ENCODE peak calls at places on chromosome 19, in eight cellular contexts. D is left ventricle myocardium inferior, H is neuronal stem cell, F is neural progenitor cell, Y is stomach, Q is esophagus muscularis mucosa, K is heart right ventricle, A is pancreas. M is an unnamed sample.

GRCh38 chr19:51809787-51810186 is 14.8 kb downstream of the FPR3 start:
- DNase-seq in H (no peak), F (no peak), D (no peak), Y (no peak), A (no peak), K (peak), Q (no peak), M (no peak)

GRCh38 chr19:55811340-55811739 is 20.5 kb downstream of the NLRP11 start:
- DNase-seq in K (no peak), A (no peak), H (no peak), Y (no peak), D (no peak), Q (no peak), F (no peak), M (no peak)

GRCh38 chr19:20423381-20424207 is 142.0 kb downstream of the ZNF737 start:
- DNase-seq in A (peak), H (peak), D (peak), F (peak), Q (no peak), K (peak), Y (peak), M (no peak)

GRCh38 chr19:19578241-19578640 is 40.2 kb downstream of the CILP2 start:
- DNase-seq in H (no peak), A (no peak), Y (no peak), D (no peak), Q (no peak), F (no peak), K (no peak), M (no peak)

GRCh38 chr19:48490980-48491792 is 20.4 kb downstream of the LMTK3 start:
- DNase-seq in F (peak), A (peak), K (no peak), H (no peak), Q (no peak), Y (peak), D (no peak), M (peak)

GRCh38 chr19:55249841-55250240 is 9.0 kb downstream of the PPP6R1 start:
- DNase-seq in K (no peak), Y (no peak), F (no peak), H (no peak), Q (no peak), D (no peak), A (no peak), M (no peak)

GRCh38 chr19:51808333-51808986 is 13.5 kb downstream of the FPR3 start:
- DNase-seq in D (no peak), K (peak), A (no peak), F (no peak), Q (no peak), H (no peak), Y (no peak), M (peak)

GRCh38 chr19:21604941-21605548 is 99.6 kb downstream of the ZNF429 start:
- DNase-seq in F (no peak), H (no peak), Q (no peak), D (no peak), A (no peak), K (peak), Y (no peak), M (peak)

GRCh38 chr19:58409010-58409790 is 751 bp downstream of the ZNF584 start:
- DNase-seq in H (no peak), D (no peak), F (peak), A (peak), K (no peak), Y (no peak), Q (no peak), M (no peak)

GRCh38 chr19:35641515-35642151 is at the start of gene ETV2:
- DNase-seq in Q (no peak), H (no peak), A (no peak), D (no peak), K (peak), Y (peak), F (peak), M (no peak)

GRCh38 chr19:35037716-35038622 is 3.6 kb upstream of the HPN start:
- DNase-seq in F (no peak), K (no peak), Q (no peak), Y (no peak), D (no peak), H (no peak), A (no peak), M (no peak)

DNA sequence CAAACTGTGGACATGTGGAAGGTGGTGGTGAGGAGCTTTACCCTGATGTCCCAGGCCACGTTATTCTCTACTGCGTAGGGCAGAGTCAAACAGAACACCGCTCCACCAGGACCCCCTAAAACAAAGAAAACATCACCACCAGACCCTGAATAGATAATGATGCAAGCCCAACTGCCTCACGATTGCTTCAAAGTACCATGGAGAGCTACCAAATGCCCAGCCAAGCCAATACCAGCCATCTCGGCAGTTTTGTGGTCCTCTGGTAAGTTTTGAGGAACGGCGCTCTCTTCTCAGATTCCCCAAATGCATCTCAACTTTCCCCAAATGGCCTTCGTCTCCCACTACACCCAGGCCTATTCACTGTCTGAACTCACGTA is 5.6 kb downstream of the RANBP3 start:
- DNase-seq in Y (no peak), D (no peak), Q (no peak), A (no peak), F (no peak), K (no peak), H (no peak), M (no peak)
- H3K27ac ChIP-seq in Y (no peak), D (no peak), Q (no peak), A (no peak), F (no peak), K (no peak), H (no peak), M (no peak)

GRCh38 chr19:3517638-3518037 is 11.5 kb downstream of the FZR1 start:
- DNase-seq in K (no peak), F (no peak), Q (no peak), A (no peak), D (no peak), Y (no peak), H (no peak), M (no peak)
- H3K27ac ChIP-seq in K (no peak), F (no peak), Q (no peak), A (no peak), D (no peak), Y (no peak), H (no peak), M (peak)

DNA sequence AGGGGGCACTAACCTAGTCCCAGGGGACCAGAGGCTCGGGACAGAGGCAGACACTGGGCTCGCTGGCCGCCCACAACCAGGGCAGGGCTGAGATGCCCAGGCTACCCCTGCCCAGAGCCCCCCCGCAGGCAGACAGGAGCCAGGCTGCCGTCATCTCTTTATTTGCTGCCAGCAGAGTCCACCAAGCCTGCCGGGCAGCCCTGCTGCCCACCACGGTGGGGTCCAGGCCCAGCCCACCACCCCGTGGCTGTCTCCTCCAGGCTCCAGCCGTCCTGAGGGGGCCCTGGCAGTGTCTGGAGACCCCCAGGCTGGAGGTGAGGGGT is 5.0 kb downstream of the TEKTIP1 start:
- DNase-seq in F (no peak), Y (no peak), Q (no peak), D (no peak), A (no peak), K (no peak), H (no peak), M (no peak)
- H3K27ac ChIP-seq in F (no peak), Y (no peak), Q (no peak), D (no peak), A (no peak), K (no peak), H (no peak), M (peak)

DNA sequence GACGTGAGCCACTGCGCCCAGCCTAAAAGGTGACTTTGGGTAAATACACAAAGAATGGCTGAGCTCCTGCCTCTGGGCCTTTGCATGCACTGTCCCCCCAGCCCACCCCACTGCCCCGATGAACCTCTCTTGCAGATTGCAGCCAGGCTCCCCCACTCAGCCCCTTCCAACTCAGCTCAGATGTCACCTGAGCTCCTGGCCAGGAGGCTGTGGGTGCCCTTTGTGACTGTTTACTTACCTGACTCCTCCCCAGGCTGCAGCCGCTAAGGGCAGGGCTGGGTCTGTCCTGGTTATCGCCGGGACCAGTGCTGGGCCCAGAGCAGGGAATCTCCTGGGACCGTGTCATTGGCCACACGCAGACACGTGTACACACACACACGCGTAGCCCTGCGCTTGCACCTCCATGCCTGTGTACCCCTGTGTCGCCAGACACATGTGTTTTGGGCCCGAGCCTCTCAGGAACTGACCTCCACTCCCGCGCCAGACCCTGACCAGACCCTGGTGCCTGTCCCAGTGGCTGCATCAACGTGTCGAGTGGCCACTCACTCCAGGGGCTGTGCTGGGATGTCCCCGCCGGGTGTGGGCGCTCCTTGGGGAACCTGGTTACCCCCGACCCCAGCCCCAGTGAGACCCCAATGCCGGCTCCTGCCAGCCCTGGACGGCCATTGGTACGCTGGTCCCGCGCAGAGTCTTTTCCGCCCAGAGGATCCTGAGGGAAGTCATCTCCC is 18.7 kb downstream of the EFNA2 start:
- DNase-seq in Q (no peak), K (no peak), F (no peak), A (peak), D (no peak), Y (peak), H (no peak), M (no peak)
- H3K27ac ChIP-seq in Q (no peak), K (no peak), F (no peak), A (no peak), D (no peak), Y (no peak), H (no peak), M (no peak)

DNA sequence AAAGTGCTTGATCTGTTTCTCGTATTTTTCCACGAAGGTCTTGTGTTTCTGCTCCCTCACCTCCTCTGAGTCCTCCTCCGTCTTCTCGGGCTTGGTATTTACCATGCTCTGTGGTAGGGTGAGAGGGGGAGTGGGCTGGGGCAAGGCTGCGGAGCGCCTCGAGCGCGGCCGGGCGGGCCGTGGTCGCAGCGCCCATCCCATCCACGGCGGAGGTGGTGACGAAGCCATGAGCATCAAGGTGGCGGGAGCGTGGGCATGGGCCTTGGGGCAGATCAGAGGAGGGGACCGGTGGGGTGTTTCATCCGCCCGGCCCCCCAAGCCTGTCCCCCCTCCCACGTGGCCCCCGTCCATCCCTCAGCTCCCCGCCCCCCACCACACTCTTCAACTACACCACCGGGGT is 7.9 kb downstream of the CDC37 start:
- DNase-seq in Q (no peak), Y (no peak), K (no peak), D (no peak), A (no peak), F (no peak), H (no peak), M (no peak)
- H3K27ac ChIP-seq in Q (no peak), Y (no peak), K (no peak), D (no peak), A (no peak), F (no peak), H (no peak), M (no peak)

GRCh38 chr19:29247912-29248311 is 35.0 kb upstream of the UQCRFS1 start:
- DNase-seq in Q (no peak), H (no peak), K (no peak), F (no peak), D (no peak), A (no peak), Y (no peak), M (no peak)
- H3K27ac ChIP-seq in Q (no peak), H (no peak), K (no peak), F (no peak), D (no peak), A (no peak), Y (no peak), M (no peak)

GRCh38 chr19:13831560-13832056 is 36.4 kb downstream of the ZSWIM4 start:
- DNase-seq in K (no peak), H (no peak), F (no peak), A (no peak), Y (no peak), Q (no peak), D (no peak), M (no peak)
- H3K27ac ChIP-seq in K (no peak), H (no peak), F (no peak), A (no peak), Y (no peak), Q (peak), D (no peak), M (peak)

GRCh38 chr19:46347572-46347883 is 641 bp downstream of the PPP5C start:
- DNase-seq in Q (no peak), F (no peak), Y (no peak), D (no peak), K (no peak), H (no peak), A (no peak), M (no peak)
- H3K27ac ChIP-seq in Q (peak), F (no peak), Y (peak), D (peak), K (peak), H (no peak), A (no peak), M (peak)

DNA sequence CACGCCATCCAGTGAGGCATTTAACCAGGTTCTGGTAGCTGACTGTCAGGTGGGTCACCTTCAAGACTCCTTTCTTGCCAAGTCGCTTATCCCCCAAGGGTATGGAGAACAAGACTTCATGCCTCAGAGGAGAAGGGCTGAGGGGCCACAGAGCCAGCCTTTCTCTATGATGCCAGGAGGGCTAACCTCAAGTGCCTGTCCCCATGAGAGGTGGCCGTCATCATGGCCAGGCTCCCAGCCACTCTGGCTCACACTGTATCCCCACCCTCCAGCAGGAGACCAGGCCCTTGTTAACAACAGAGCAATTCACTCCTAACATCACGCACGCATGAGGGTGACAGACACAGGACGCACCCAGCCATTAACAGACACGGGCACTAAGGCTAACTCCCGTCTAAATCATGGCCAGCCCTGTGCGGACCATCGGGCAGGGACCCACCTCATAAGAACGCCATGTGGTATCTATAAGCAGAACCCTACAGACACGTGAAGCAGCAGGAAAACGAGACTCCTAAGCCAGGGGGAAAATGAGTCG is 38.6 kb upstream of the ISYNA1 start:
- DNase-seq in F (no peak), A (no peak), H (no peak), Q (no peak), D (no peak), K (no peak), Y (no peak), M (no peak)
- H3K27ac ChIP-seq in F (no peak), A (no peak), H (no peak), Q (no peak), D (peak), K (peak), Y (peak), M (peak)

GRCh38 chr19:45860359-45861259 is 2.3 kb downstream of the SYMPK start:
- DNase-seq in Y (no peak), K (no peak), D (no peak), F (no peak), Q (no peak), A (no peak), H (no peak), M (no peak)
- H3K27ac ChIP-seq in Y (no peak), K (no peak), D (no peak), F (no peak), Q (no peak), A (no peak), H (no peak), M (peak)

M was measured in RWPE1.